ENCODE peak calls at places on chromosome 9, in nine cellular contexts. One of them, this sample, is unnamed.

GRCh38 chr9:27059907-27060306 is 49.1 kb upstream of the TEK start:
- DNase-seq in Karpas-422: no peak
- DNase-seq in effector memory CD4-positive, alpha-beta T cell: no peak
- DNase-seq in mammary epithelial cell: no peak
- DNase-seq in PC-9: no peak
- DNase-seq in lung: no peak
- DNase-seq in neuronal stem cell: no peak
- DNase-seq in brain microvascular endothelial cell: no peak
- DNase-seq in left ventricle myocardium inferior: no peak
- DNase-seq in this sample: no peak

GRCh38 chr9:131642496-131643083 is 97.3 kb downstream of the PRRT1B start:
- DNase-seq in Karpas-422: no peak
- DNase-seq in effector memory CD4-positive, alpha-beta T cell: no peak
- DNase-seq in mammary epithelial cell: no peak
- DNase-seq in PC-9: no peak
- DNase-seq in lung: no peak
- DNase-seq in neuronal stem cell: no peak
- DNase-seq in brain microvascular endothelial cell: no peak
- DNase-seq in left ventricle myocardium inferior: no peak
- DNase-seq in this sample: no peak

GRCh38 chr9:118643118-118643517 is 726.1 kb downstream of the BRINP1 start:
- DNase-seq in Karpas-422: no peak
- DNase-seq in effector memory CD4-positive, alpha-beta T cell: no peak
- DNase-seq in mammary epithelial cell: peak
- DNase-seq in PC-9: peak
- DNase-seq in lung: peak
- DNase-seq in neuronal stem cell: peak
- DNase-seq in brain microvascular endothelial cell: no peak
- DNase-seq in left ventricle myocardium inferior: no peak
- DNase-seq in this sample: peak

GRCh38 chr9:36939655-36940578 is 94.2 kb downstream of the PAX5 start:
- DNase-seq in Karpas-422: no peak
- DNase-seq in effector memory CD4-positive, alpha-beta T cell: no peak
- DNase-seq in mammary epithelial cell: no peak
- DNase-seq in PC-9: no peak
- DNase-seq in lung: no peak
- DNase-seq in neuronal stem cell: no peak
- DNase-seq in brain microvascular endothelial cell: no peak
- DNase-seq in left ventricle myocardium inferior: no peak
- DNase-seq in this sample: no peak

GRCh38 chr9:19481971-19482404 is 73.2 kb downstream of the ACER2 start:
- DNase-seq in Karpas-422: no peak
- DNase-seq in effector memory CD4-positive, alpha-beta T cell: no peak
- DNase-seq in mammary epithelial cell: no peak
- DNase-seq in PC-9: no peak
- DNase-seq in lung: no peak
- DNase-seq in neuronal stem cell: no peak
- DNase-seq in brain microvascular endothelial cell: no peak
- DNase-seq in left ventricle myocardium inferior: no peak
- DNase-seq in this sample: no peak

GRCh38 chr9:79129865-79130480 is 441.8 kb upstream of the TLE4 start:
- DNase-seq in Karpas-422: peak
- DNase-seq in effector memory CD4-positive, alpha-beta T cell: no peak
- DNase-seq in mammary epithelial cell: peak
- DNase-seq in PC-9: peak
- DNase-seq in lung: peak
- DNase-seq in neuronal stem cell: peak
- DNase-seq in brain microvascular endothelial cell: peak
- DNase-seq in left ventricle myocardium inferior: peak
- DNase-seq in this sample: no peak

GRCh38 chr9:37187713-37188439 is 67.5 kb downstream of the ZCCHC7 start:
- DNase-seq in Karpas-422: peak
- DNase-seq in effector memory CD4-positive, alpha-beta T cell: no peak
- DNase-seq in mammary epithelial cell: no peak
- DNase-seq in PC-9: no peak
- DNase-seq in lung: no peak
- DNase-seq in neuronal stem cell: no peak
- DNase-seq in brain microvascular endothelial cell: no peak
- DNase-seq in left ventricle myocardium inferior: no peak
- DNase-seq in this sample: no peak

GRCh38 chr9:105503873-105504272 is 54.1 kb upstream of the FKTN start:
- DNase-seq in Karpas-422: no peak
- DNase-seq in effector memory CD4-positive, alpha-beta T cell: no peak
- DNase-seq in mammary epithelial cell: peak
- DNase-seq in PC-9: no peak
- DNase-seq in lung: no peak
- DNase-seq in neuronal stem cell: no peak
- DNase-seq in brain microvascular endothelial cell: no peak
- DNase-seq in left ventricle myocardium inferior: no peak
- DNase-seq in this sample: no peak

GRCh38 chr9:97966493-97966892 is 16.6 kb upstream of the ANP32B start:
- DNase-seq in Karpas-422: peak
- DNase-seq in effector memory CD4-positive, alpha-beta T cell: no peak
- DNase-seq in mammary epithelial cell: no peak
- DNase-seq in PC-9: no peak
- DNase-seq in lung: no peak
- DNase-seq in neuronal stem cell: no peak
- DNase-seq in brain microvascular endothelial cell: no peak
- DNase-seq in left ventricle myocardium inferior: no peak
- DNase-seq in this sample: no peak

GRCh38 chr9:97964901-97965300 is 18.2 kb upstream of the ANP32B start:
- DNase-seq in Karpas-422: no peak
- DNase-seq in effector memory CD4-positive, alpha-beta T cell: no peak
- DNase-seq in mammary epithelial cell: no peak
- DNase-seq in PC-9: no peak
- DNase-seq in lung: no peak
- DNase-seq in neuronal stem cell: no peak
- DNase-seq in brain microvascular endothelial cell: no peak
- DNase-seq in left ventricle myocardium inferior: no peak
- DNase-seq in this sample: no peak

GRCh38 chr9:97969014-97969413 is 14.1 kb upstream of the ANP32B start:
- DNase-seq in Karpas-422: no peak
- DNase-seq in effector memory CD4-positive, alpha-beta T cell: no peak
- DNase-seq in mammary epithelial cell: no peak
- DNase-seq in PC-9: no peak
- DNase-seq in lung: no peak
- DNase-seq in neuronal stem cell: no peak
- DNase-seq in brain microvascular endothelial cell: no peak
- DNase-seq in left ventricle myocardium inferior: no peak
- DNase-seq in this sample: no peak

GRCh38 chr9:97972753-97973152 is 10.4 kb upstream of the ANP32B start:
- DNase-seq in Karpas-422: no peak
- DNase-seq in effector memory CD4-positive, alpha-beta T cell: no peak
- DNase-seq in mammary epithelial cell: no peak
- DNase-seq in PC-9: no peak
- DNase-seq in lung: no peak
- DNase-seq in neuronal stem cell: no peak
- DNase-seq in brain microvascular endothelial cell: no peak
- DNase-seq in left ventricle myocardium inferior: no peak
- DNase-seq in this sample: no peak

DNA sequence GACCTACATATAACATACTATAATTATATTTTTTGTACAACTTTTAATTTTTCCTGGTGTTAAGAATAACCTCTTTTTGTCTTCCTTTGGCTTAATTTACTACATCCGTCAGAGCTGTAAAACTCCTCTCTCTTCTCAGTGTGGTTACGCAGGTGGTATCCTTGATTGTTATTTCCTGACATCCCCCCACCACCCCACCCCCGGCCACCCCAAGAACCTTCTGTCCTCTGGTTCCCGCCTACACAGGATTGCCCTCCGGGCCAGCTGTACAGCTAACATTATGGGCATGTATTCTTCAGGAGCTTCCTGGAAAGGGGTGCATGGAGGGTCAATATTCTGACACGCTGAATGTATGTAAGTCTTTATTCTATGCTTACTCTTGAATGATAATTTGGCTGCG is 13.0 kb upstream of the ANP32B start:
- DNase-seq in Karpas-422: no peak
- DNase-seq in effector memory CD4-positive, alpha-beta T cell: no peak
- DNase-seq in mammary epithelial cell: no peak
- DNase-seq in PC-9: no peak
- DNase-seq in lung: no peak
- DNase-seq in neuronal stem cell: no peak
- DNase-seq in brain microvascular endothelial cell: no peak
- DNase-seq in left ventricle myocardium inferior: no peak
- DNase-seq in this sample: no peak
- H3K27ac ChIP-seq in Karpas-422: no peak
- H3K27ac ChIP-seq in effector memory CD4-positive, alpha-beta T cell: no peak
- H3K27ac ChIP-seq in mammary epithelial cell: no peak
- H3K27ac ChIP-seq in PC-9: no peak
- H3K27ac ChIP-seq in lung: no peak
- H3K27ac ChIP-seq in neuronal stem cell: no peak
- H3K27ac ChIP-seq in brain microvascular endothelial cell: no peak
- H3K27ac ChIP-seq in left ventricle myocardium inferior: no peak
- H3K27ac ChIP-seq in this sample: no peak

DNA sequence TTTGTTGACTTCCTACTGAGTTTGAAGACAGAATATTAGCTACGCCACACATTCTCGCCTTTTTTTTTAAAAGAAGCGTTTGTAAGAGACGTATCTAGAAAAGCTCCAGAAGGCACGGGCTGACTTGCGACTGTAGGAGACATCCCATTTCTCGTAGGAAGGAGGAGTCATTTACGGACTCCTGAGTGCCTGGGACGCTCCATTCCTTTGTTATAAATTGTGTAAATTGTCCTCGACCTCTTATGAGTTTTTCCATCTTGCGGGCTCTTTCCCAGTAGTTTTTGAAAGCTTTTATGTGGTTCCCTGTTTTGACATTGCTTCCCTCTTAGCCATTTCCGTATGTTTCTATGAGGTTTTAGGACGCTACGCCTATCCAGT is 1.0 kb downstream of the RABL6 start:
- DNase-seq in Karpas-422: no peak
- DNase-seq in effector memory CD4-positive, alpha-beta T cell: no peak
- DNase-seq in mammary epithelial cell: no peak
- DNase-seq in PC-9: no peak
- DNase-seq in lung: no peak
- DNase-seq in neuronal stem cell: no peak
- DNase-seq in brain microvascular endothelial cell: no peak
- DNase-seq in left ventricle myocardium inferior: no peak
- DNase-seq in this sample: no peak
- H3K27ac ChIP-seq in Karpas-422: no peak
- H3K27ac ChIP-seq in effector memory CD4-positive, alpha-beta T cell: no peak
- H3K27ac ChIP-seq in mammary epithelial cell: peak
- H3K27ac ChIP-seq in PC-9: no peak
- H3K27ac ChIP-seq in lung: peak
- H3K27ac ChIP-seq in neuronal stem cell: no peak
- H3K27ac ChIP-seq in brain microvascular endothelial cell: peak
- H3K27ac ChIP-seq in left ventricle myocardium inferior: peak
- H3K27ac ChIP-seq in this sample: peak

DNA sequence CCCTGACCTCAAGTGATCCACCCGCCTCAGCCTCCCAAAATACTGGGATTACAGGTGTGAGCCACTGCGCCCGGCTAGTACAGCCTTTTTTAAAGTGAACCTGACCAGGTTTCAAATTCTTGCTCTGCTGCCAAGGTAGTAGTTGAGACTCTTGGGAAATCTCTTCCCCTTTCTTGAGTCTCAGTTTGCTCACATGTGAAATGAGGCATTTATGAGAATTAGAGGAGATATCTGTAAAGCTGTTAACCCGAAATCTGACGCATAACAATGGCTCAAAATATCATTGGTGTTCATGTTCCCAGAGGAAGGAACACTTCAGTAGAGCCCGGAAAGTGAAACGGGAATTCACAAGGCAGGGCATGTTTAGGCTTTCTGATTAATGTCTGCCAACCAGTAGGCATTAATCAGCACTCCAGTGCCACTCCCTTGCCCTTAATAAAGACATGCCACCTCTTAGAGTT is 1.5 kb downstream of the ARPC5L start:
- DNase-seq in Karpas-422: peak
- DNase-seq in effector memory CD4-positive, alpha-beta T cell: no peak
- DNase-seq in mammary epithelial cell: peak
- DNase-seq in PC-9: no peak
- DNase-seq in lung: peak
- DNase-seq in neuronal stem cell: no peak
- DNase-seq in brain microvascular endothelial cell: no peak
- DNase-seq in left ventricle myocardium inferior: no peak
- DNase-seq in this sample: peak
- H3K27ac ChIP-seq in Karpas-422: peak
- H3K27ac ChIP-seq in effector memory CD4-positive, alpha-beta T cell: no peak
- H3K27ac ChIP-seq in mammary epithelial cell: peak
- H3K27ac ChIP-seq in PC-9: peak
- H3K27ac ChIP-seq in lung: peak
- H3K27ac ChIP-seq in neuronal stem cell: no peak
- H3K27ac ChIP-seq in brain microvascular endothelial cell: no peak
- H3K27ac ChIP-seq in left ventricle myocardium inferior: peak
- H3K27ac ChIP-seq in this sample: peak

DNA sequence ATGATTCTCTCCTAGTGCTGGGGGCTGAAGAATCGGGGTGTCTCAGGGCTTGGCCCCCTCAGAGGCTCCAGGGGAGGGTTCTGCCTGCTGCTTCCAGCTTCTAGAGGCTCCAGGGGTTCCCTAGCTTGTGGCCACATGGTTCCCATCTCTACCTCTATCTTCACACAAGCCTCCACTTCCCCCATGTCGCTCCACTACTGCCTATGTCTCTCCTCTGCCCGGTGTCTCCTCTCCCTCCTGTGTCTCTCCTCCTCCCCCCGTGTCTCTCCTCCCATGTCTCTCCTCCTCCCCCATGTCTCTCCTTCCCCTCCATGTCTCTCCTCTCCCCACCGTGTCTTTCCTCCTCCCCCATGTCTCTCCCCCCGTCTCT is 12.2 kb upstream of the RNU6ATAC start:
- DNase-seq in Karpas-422: no peak
- DNase-seq in effector memory CD4-positive, alpha-beta T cell: no peak
- DNase-seq in mammary epithelial cell: no peak
- DNase-seq in PC-9: no peak
- DNase-seq in lung: no peak
- DNase-seq in neuronal stem cell: no peak
- DNase-seq in brain microvascular endothelial cell: no peak
- DNase-seq in left ventricle myocardium inferior: no peak
- DNase-seq in this sample: no peak
- H3K27ac ChIP-seq in Karpas-422: no peak
- H3K27ac ChIP-seq in effector memory CD4-positive, alpha-beta T cell: no peak
- H3K27ac ChIP-seq in mammary epithelial cell: no peak
- H3K27ac ChIP-seq in PC-9: no peak
- H3K27ac ChIP-seq in lung: no peak
- H3K27ac ChIP-seq in neuronal stem cell: no peak
- H3K27ac ChIP-seq in brain microvascular endothelial cell: no peak
- H3K27ac ChIP-seq in left ventricle myocardium inferior: no peak
- H3K27ac ChIP-seq in this sample: no peak

DNA sequence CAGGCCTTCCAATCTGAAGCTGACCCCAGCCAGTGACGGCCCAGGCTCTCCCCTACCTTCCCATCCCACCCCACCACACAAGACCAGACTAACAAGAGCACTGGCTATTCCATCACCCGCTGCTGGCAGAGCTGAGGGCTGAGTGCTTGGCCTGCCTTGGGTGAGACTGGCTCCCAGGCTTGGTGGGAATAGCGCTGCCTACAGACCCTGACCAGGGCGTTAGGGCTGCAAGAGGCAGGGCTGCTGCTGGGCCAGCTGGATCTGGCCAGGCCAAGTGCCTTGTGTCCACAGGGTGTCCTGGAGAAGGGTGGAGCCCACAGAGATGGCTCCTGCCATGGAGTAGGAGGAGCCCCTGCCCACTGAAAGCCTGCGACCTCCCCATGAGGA is 31.6 kb upstream of the ANGPTL2 start:
- DNase-seq in Karpas-422: no peak
- DNase-seq in effector memory CD4-positive, alpha-beta T cell: no peak
- DNase-seq in mammary epithelial cell: no peak
- DNase-seq in PC-9: no peak
- DNase-seq in lung: no peak
- DNase-seq in neuronal stem cell: no peak
- DNase-seq in brain microvascular endothelial cell: no peak
- DNase-seq in left ventricle myocardium inferior: no peak
- DNase-seq in this sample: no peak
- H3K27ac ChIP-seq in Karpas-422: no peak
- H3K27ac ChIP-seq in effector memory CD4-positive, alpha-beta T cell: no peak
- H3K27ac ChIP-seq in mammary epithelial cell: no peak
- H3K27ac ChIP-seq in PC-9: no peak
- H3K27ac ChIP-seq in lung: peak
- H3K27ac ChIP-seq in neuronal stem cell: no peak
- H3K27ac ChIP-seq in brain microvascular endothelial cell: no peak
- H3K27ac ChIP-seq in left ventricle myocardium inferior: peak
- H3K27ac ChIP-seq in this sample: no peak

GRCh38 chr9:16637218-16637617 is 233.3 kb downstream of the BNC2 start:
- DNase-seq in Karpas-422: no peak
- DNase-seq in effector memory CD4-positive, alpha-beta T cell: no peak
- DNase-seq in mammary epithelial cell: peak
- DNase-seq in PC-9: no peak
- DNase-seq in lung: no peak
- DNase-seq in neuronal stem cell: no peak
- DNase-seq in brain microvascular endothelial cell: no peak
- DNase-seq in left ventricle myocardium inferior: no peak
- DNase-seq in this sample: no peak
- H3K27ac ChIP-seq in Karpas-422: no peak
- H3K27ac ChIP-seq in effector memory CD4-positive, alpha-beta T cell: no peak
- H3K27ac ChIP-seq in mammary epithelial cell: no peak
- H3K27ac ChIP-seq in PC-9: no peak
- H3K27ac ChIP-seq in lung: no peak
- H3K27ac ChIP-seq in neuronal stem cell: no peak
- H3K27ac ChIP-seq in brain microvascular endothelial cell: no peak
- H3K27ac ChIP-seq in left ventricle myocardium inferior: no peak
- H3K27ac ChIP-seq in this sample: peak